ENCODE peak calls at places on chromosomes 1 and 21, in six cellular contexts. M is mesendoderm; G is effector CD4-positive, alpha-beta T cell; A is Calu3; O is AG20443; W is keratinocyte. V is an unnamed sample.

GRCh38 chr1:30708361-30708728 is 15.0 kb downstream of the MATN1 start:
- DNase-seq in M (no peak), G (no peak), A (no peak), O (no peak), W (no peak), V (no peak)

GRCh38 chr1:66553846-66554245 is 19.9 kb downstream of the SGIP1 start:
- DNase-seq in M (no peak), G (no peak), A (no peak), O (peak; percentile 20), W (no peak), V (no peak)

GRCh38 chr1:21508580-21509350 is 458 bp upstream of the ALPL start:
- DNase-seq in M (peak; percentile 88), G (peak; percentile 43), A (peak; percentile 79), O (peak; percentile 88), W (no peak), V (peak; percentile 59)

GRCh38 chr1:108533351-108534083 is 26.4 kb upstream of the EEIG2 start:
- DNase-seq in M (peak; percentile 42), G (no peak), A (peak; percentile 23), O (no peak), W (no peak), V (no peak)

GRCh38 chr1:36398370-36398977 is 766 bp upstream of the LSM10 start:
- DNase-seq in M (no peak), G (no peak), A (no peak), O (no peak), W (no peak), V (no peak)

GRCh38 chr1:31062867-31063380 is 2.6 kb downstream of the PUM1 start:
- DNase-seq in M (no peak), G (no peak), A (no peak), O (no peak), W (no peak), V (no peak)

GRCh38 chr1:1144122-1144842 is 28.4 kb upstream of the C1orf159 start:
- DNase-seq in M (no peak), G (peak; percentile 47), A (no peak), O (no peak), W (no peak), V (peak; percentile 51)

GRCh38 chr21:32256873-32257620 is 21.8 kb downstream of the MIS18A start:
- DNase-seq in M (peak; percentile 21), G (no peak), A (peak; percentile 28), O (peak; percentile 92), W (no peak), V (no peak)

GRCh38 chr1:47725732-47726495 is 271.3 kb downstream of the TRABD2B start:
- DNase-seq in M (peak; percentile 86), G (peak; percentile 46), A (peak; percentile 85), O (peak; percentile 92), W (peak; percentile 26), V (peak; percentile 40)

GRCh38 chr1:235979716-235980338 is 85.1 kb downstream of the NID1 start:
- DNase-seq in M (no peak), G (no peak), A (no peak), O (no peak), W (no peak), V (no peak)

GRCh38 chr1:19029191-19030085 is 73.0 kb upstream of the IFFO2 start:
- DNase-seq in M (no peak), G (no peak), A (peak; percentile 48), O (peak; percentile 7), W (peak; percentile 86), V (no peak)

GRCh38 chr21:44519346-44520325 is 20.4 kb downstream of the KRTAP10-1 start:
- DNase-seq in M (no peak), G (no peak), A (no peak), O (no peak), W (no peak), V (no peak)

GRCh38 chr21:27647921-27648320 is 681.0 kb upstream of the ADAMTS5 start:
- DNase-seq in M (no peak), G (no peak), A (no peak), O (no peak), W (no peak), V (no peak)

GRCh38 chr1:25182629-25183028 is 49.7 kb downstream of the SYF2 start:
- DNase-seq in M (peak; percentile 29), G (no peak), A (no peak), O (no peak), W (peak; percentile 48), V (no peak)

GRCh38 chr1:206925116-206925736 is 3.5 kb upstream of the FCMR start:
- DNase-seq in M (peak; percentile 73), G (peak; percentile 43), A (no peak), O (no peak), W (no peak), V (no peak)

GRCh38 chr1:44678626-44679025 is 4.1 kb downstream of the ARMH1 start:
- DNase-seq in M (no peak), G (no peak), A (no peak), O (no peak), W (no peak), V (no peak)

GRCh38 chr1:14662116-14662515 is 63.6 kb downstream of the KAZN start:
- DNase-seq in M (no peak), G (no peak), A (no peak), O (no peak), W (no peak), V (no peak)

GRCh38 chr1:157878059-157878458 is 36.5 kb upstream of the CD5L start:
- DNase-seq in M (peak; percentile 77), G (no peak), A (peak; percentile 44), O (peak; percentile 37), W (no peak), V (no peak)

GRCh38 chr1:202625416-202626360 is 84.6 kb downstream of the SYT2 start:
- DNase-seq in M (peak; percentile 81), G (peak; percentile 36), A (peak; percentile 88), O (peak; percentile 90), W (no peak), V (peak; percentile 44)

GRCh38 chr1:162656266-162656665 is 24.0 kb downstream of the DDR2 start:
- DNase-seq in M (no peak), G (no peak), A (no peak), O (no peak), W (no peak), V (no peak)

GRCh38 chr1:63124666-63125191 is 197.6 kb upstream of the FOXD3 start:
- DNase-seq in M (peak; percentile 28), G (no peak), A (no peak), O (peak; percentile 72), W (no peak), V (no peak)

GRCh38 chr1:155968670-155969069 is 9.7 kb downstream of the ARHGEF2 start:
- DNase-seq in M (no peak), G (no peak), A (no peak), O (no peak), W (no peak), V (no peak)

GRCh38 chr1:186078245-186078644 is 296.8 kb downstream of the TPR start:
- DNase-seq in M (no peak), G (no peak), A (no peak), O (no peak), W (no peak), V (no peak)

GRCh38 chr1:207186503-207186902 is 82.5 kb downstream of the C4BPA start:
- DNase-seq in M (peak; percentile 3), G (no peak), A (no peak), O (no peak), W (no peak), V (no peak)

GRCh38 chr1:30600258-30600657 is 123.1 kb downstream of the MATN1 start:
- DNase-seq in M (no peak), G (no peak), A (no peak), O (no peak), W (no peak), V (no peak)

GRCh38 chr1:9787702-9788101 is 36.1 kb downstream of the CLSTN1 start:
- DNase-seq in M (no peak), G (peak; percentile 31), A (no peak), O (no peak), W (no peak), V (peak; percentile 29)

GRCh38 chr21:42820513-42821465 is 58.5 kb downstream of the WDR4 start:
- DNase-seq in M (no peak), G (no peak), A (no peak), O (no peak), W (no peak), V (no peak)

GRCh38 chr1:180358649-180359048 is 128.6 kb downstream of the LHX4 start:
- DNase-seq in M (no peak), G (no peak), A (no peak), O (no peak), W (no peak), V (no peak)

GRCh38 chr1:44200336-44200735 is 12.9 kb upstream of the DMAP1 start:
- DNase-seq in M (no peak), G (no peak), A (no peak), O (no peak), W (no peak), V (no peak)

GRCh38 chr1:72050551-72050950 is 231.8 kb downstream of the NEGR1 start:
- DNase-seq in M (no peak), G (no peak), A (no peak), O (no peak), W (no peak), V (no peak)

GRCh38 chr1:145999321-146000024 is 3.1 kb upstream of the TXNIP start:
- DNase-seq in M (no peak), G (peak; percentile 35), A (no peak), O (no peak), W (no peak), V (peak; percentile 8)

GRCh38 chr21:45319461-45320211 is 31.9 kb upstream of the POFUT2 start:
- DNase-seq in M (no peak), G (no peak), A (peak; percentile 17), O (peak; percentile 55), W (no peak), V (no peak)

GRCh38 chr21:42532466-42533181 is 19.0 kb downstream of the SLC37A1 start:
- DNase-seq in M (no peak), G (no peak), A (no peak), O (peak; percentile 34), W (no peak), V (no peak)

GRCh38 chr1:183824295-183824694 is 19.4 kb downstream of the RGL1 start:
- DNase-seq in M (no peak), G (no peak), A (no peak), O (no peak), W (no peak), V (no peak)

GRCh38 chr1:201896951-201897391 is 8.3 kb downstream of the SHISA4 start:
- DNase-seq in M (no peak), G (no peak), A (peak; percentile 64), O (peak; percentile 67), W (no peak), V (no peak)

GRCh38 chr1:156852414-156852874 is 6.5 kb downstream of the INSRR start:
- DNase-seq in M (no peak), G (no peak), A (no peak), O (peak; percentile 56), W (no peak), V (no peak)

GRCh38 chr1:200916681-200917080 is 22.0 kb downstream of the INAVA start:
- DNase-seq in M (no peak), G (no peak), A (no peak), O (no peak), W (no peak), V (no peak)

GRCh38 chr1:53603431-53603830 is 135.5 kb downstream of the GLIS1 start:
- DNase-seq in M (no peak), G (no peak), A (no peak), O (no peak), W (no peak), V (no peak)

GRCh38 chr21:42258150-42258884 is 39.4 kb downstream of the ABCG1 start:
- DNase-seq in M (peak; percentile 76), G (peak; percentile 79), A (peak; percentile 68), O (peak; percentile 82), W (no peak), V (peak; percentile 78)